ENCODE peak calls at places on chromosomes 7 and 10, in six cellular contexts. One of them, this sample, is unnamed.
A peak's percentile ranks its signal among the peaks of the same experiment; 100 is the strongest.

GRCh38 chr7:114653391-114654088 is 238.9 kb downstream of the FOXP2 start:
- DNase-seq in AG04450: no peak
- DNase-seq in effector memory CD4-positive, alpha-beta T cell: no peak
- DNase-seq in endodermal cell: no peak
- DNase-seq in CD4-positive, alpha-beta T cell: no peak
- DNase-seq in T-cell: no peak
- DNase-seq in this sample: no peak

GRCh38 chr7:24727165-24728120 is 29.8 kb downstream of the GSDME start:
- DNase-seq in AG04450: no peak
- DNase-seq in effector memory CD4-positive, alpha-beta T cell: no peak
- DNase-seq in endodermal cell: no peak
- DNase-seq in CD4-positive, alpha-beta T cell: no peak
- DNase-seq in T-cell: no peak
- DNase-seq in this sample: no peak

GRCh38 chr10:17412323-17412722 is 42.1 kb downstream of the ST8SIA6 start:
- DNase-seq in AG04450: no peak
- DNase-seq in effector memory CD4-positive, alpha-beta T cell: no peak
- DNase-seq in endodermal cell: peak; percentile 77
- DNase-seq in CD4-positive, alpha-beta T cell: no peak
- DNase-seq in T-cell: no peak
- DNase-seq in this sample: no peak

GRCh38 chr10:70985824-70986336 is 97.5 kb upstream of the PCBD1 start:
- DNase-seq in AG04450: no peak
- DNase-seq in effector memory CD4-positive, alpha-beta T cell: no peak
- DNase-seq in endodermal cell: peak; percentile 66
- DNase-seq in CD4-positive, alpha-beta T cell: no peak
- DNase-seq in T-cell: no peak
- DNase-seq in this sample: no peak

GRCh38 chr10:110757563-110757962 is 113.4 kb downstream of the RBM20 start:
- DNase-seq in AG04450: no peak
- DNase-seq in effector memory CD4-positive, alpha-beta T cell: no peak
- DNase-seq in endodermal cell: no peak
- DNase-seq in CD4-positive, alpha-beta T cell: no peak
- DNase-seq in T-cell: no peak
- DNase-seq in this sample: no peak

GRCh38 chr7:28509256-28510021 is 97.1 kb downstream of the CREB5 start:
- DNase-seq in AG04450: no peak
- DNase-seq in effector memory CD4-positive, alpha-beta T cell: no peak
- DNase-seq in endodermal cell: no peak
- DNase-seq in CD4-positive, alpha-beta T cell: no peak
- DNase-seq in T-cell: no peak
- DNase-seq in this sample: no peak

GRCh38 chr7:115023219-115023618 is 101.3 kb downstream of the MDFIC start:
- DNase-seq in AG04450: no peak
- DNase-seq in effector memory CD4-positive, alpha-beta T cell: no peak
- DNase-seq in endodermal cell: no peak
- DNase-seq in CD4-positive, alpha-beta T cell: no peak
- DNase-seq in T-cell: no peak
- DNase-seq in this sample: no peak

GRCh38 chr10:91879514-91880170 is 29.6 kb downstream of the FGFBP3 start:
- DNase-seq in AG04450: no peak
- DNase-seq in effector memory CD4-positive, alpha-beta T cell: no peak
- DNase-seq in endodermal cell: peak; percentile 76
- DNase-seq in CD4-positive, alpha-beta T cell: no peak
- DNase-seq in T-cell: no peak
- DNase-seq in this sample: no peak

GRCh38 chr7:13560441-13560840 is 429.0 kb downstream of the ETV1 start:
- DNase-seq in AG04450: peak; percentile 49
- DNase-seq in effector memory CD4-positive, alpha-beta T cell: no peak
- DNase-seq in endodermal cell: no peak
- DNase-seq in CD4-positive, alpha-beta T cell: no peak
- DNase-seq in T-cell: no peak
- DNase-seq in this sample: no peak

GRCh38 chr7:98116656-98117461 is 10.2 kb downstream of the LMTK2 start:
- DNase-seq in AG04450: peak; percentile 38
- DNase-seq in effector memory CD4-positive, alpha-beta T cell: no peak
- DNase-seq in endodermal cell: no peak
- DNase-seq in CD4-positive, alpha-beta T cell: no peak
- DNase-seq in T-cell: no peak
- DNase-seq in this sample: no peak

GRCh38 chr10:112535432-112536038 is 88.5 kb downstream of the VTI1A start:
- DNase-seq in AG04450: no peak
- DNase-seq in effector memory CD4-positive, alpha-beta T cell: no peak
- DNase-seq in endodermal cell: no peak
- DNase-seq in CD4-positive, alpha-beta T cell: no peak
- DNase-seq in T-cell: no peak
- DNase-seq in this sample: no peak

GRCh38 chr10:102227050-102227449 is 951 bp downstream of the ELOVL3 start:
- DNase-seq in AG04450: no peak
- DNase-seq in effector memory CD4-positive, alpha-beta T cell: no peak
- DNase-seq in endodermal cell: no peak
- DNase-seq in CD4-positive, alpha-beta T cell: no peak
- DNase-seq in T-cell: no peak
- DNase-seq in this sample: no peak

GRCh38 chr7:130369110-130369711 is 11.1 kb upstream of the CPA1 start:
- DNase-seq in AG04450: no peak
- DNase-seq in effector memory CD4-positive, alpha-beta T cell: no peak
- DNase-seq in endodermal cell: no peak
- DNase-seq in CD4-positive, alpha-beta T cell: no peak
- DNase-seq in T-cell: no peak
- DNase-seq in this sample: no peak

GRCh38 chr10:26361351-26361750 is 76.8 kb upstream of the APBB1IP start:
- DNase-seq in AG04450: no peak
- DNase-seq in effector memory CD4-positive, alpha-beta T cell: no peak
- DNase-seq in endodermal cell: no peak
- DNase-seq in CD4-positive, alpha-beta T cell: no peak
- DNase-seq in T-cell: no peak
- DNase-seq in this sample: no peak

GRCh38 chr10:111137012-111137411 is 60.2 kb downstream of the ADRA2A start:
- DNase-seq in AG04450: no peak
- DNase-seq in effector memory CD4-positive, alpha-beta T cell: no peak
- DNase-seq in endodermal cell: peak; percentile 82
- DNase-seq in CD4-positive, alpha-beta T cell: no peak
- DNase-seq in T-cell: no peak
- DNase-seq in this sample: no peak

GRCh38 chr7:155762639-155763038 is 49.6 kb downstream of the SHH start:
- DNase-seq in AG04450: no peak
- DNase-seq in effector memory CD4-positive, alpha-beta T cell: no peak
- DNase-seq in endodermal cell: no peak
- DNase-seq in CD4-positive, alpha-beta T cell: no peak
- DNase-seq in T-cell: no peak
- DNase-seq in this sample: no peak

GRCh38 chr7:98911936-98912335 is 33.6 kb downstream of the TRRAP start:
- DNase-seq in AG04450: no peak
- DNase-seq in effector memory CD4-positive, alpha-beta T cell: no peak
- DNase-seq in endodermal cell: no peak
- DNase-seq in CD4-positive, alpha-beta T cell: no peak
- DNase-seq in T-cell: no peak
- DNase-seq in this sample: no peak

GRCh38 chr7:26346611-26347200 is 55.0 kb downstream of the SNX10 start:
- DNase-seq in AG04450: no peak
- DNase-seq in effector memory CD4-positive, alpha-beta T cell: no peak
- DNase-seq in endodermal cell: no peak
- DNase-seq in CD4-positive, alpha-beta T cell: no peak
- DNase-seq in T-cell: no peak
- DNase-seq in this sample: no peak

GRCh38 chr10:96124230-96125141 is 5.6 kb upstream of the ZNF518A start:
- DNase-seq in AG04450: no peak
- DNase-seq in effector memory CD4-positive, alpha-beta T cell: no peak
- DNase-seq in endodermal cell: peak; percentile 85
- DNase-seq in CD4-positive, alpha-beta T cell: no peak
- DNase-seq in T-cell: no peak
- DNase-seq in this sample: no peak

GRCh38 chr10:105138287-105138854 is 497.3 kb downstream of the SORCS3 start:
- DNase-seq in AG04450: no peak
- DNase-seq in effector memory CD4-positive, alpha-beta T cell: no peak
- DNase-seq in endodermal cell: no peak
- DNase-seq in CD4-positive, alpha-beta T cell: no peak
- DNase-seq in T-cell: no peak
- DNase-seq in this sample: no peak

GRCh38 chr10:100579691-100580090 is 43.9 kb downstream of the HIF1AN start:
- DNase-seq in AG04450: no peak
- DNase-seq in effector memory CD4-positive, alpha-beta T cell: no peak
- DNase-seq in endodermal cell: no peak
- DNase-seq in CD4-positive, alpha-beta T cell: no peak
- DNase-seq in T-cell: no peak
- DNase-seq in this sample: no peak

GRCh38 chr10:7206407-7207127 is 204.3 kb downstream of the SFMBT2 start:
- DNase-seq in AG04450: no peak
- DNase-seq in effector memory CD4-positive, alpha-beta T cell: no peak
- DNase-seq in endodermal cell: no peak
- DNase-seq in CD4-positive, alpha-beta T cell: no peak
- DNase-seq in T-cell: no peak
- DNase-seq in this sample: no peak

GRCh38 chr10:72260588-72261322 is 13.0 kb upstream of the DDIT4 start:
- DNase-seq in AG04450: no peak
- DNase-seq in effector memory CD4-positive, alpha-beta T cell: peak; percentile 73
- DNase-seq in endodermal cell: peak; percentile 99
- DNase-seq in CD4-positive, alpha-beta T cell: peak; percentile 68
- DNase-seq in T-cell: peak; percentile 81
- DNase-seq in this sample: peak; percentile 64

This sample was measured in naive thymus-derived CD8-positive, alpha-beta T cell.